ENCODE peak calls at places on chromosome 17, in five cellular contexts. R is ovary, P is fibroblast of gingiva, T is T-helper 1 cell, D is AG10803. S is an unnamed sample.
A peak's percentile ranks its signal among the peaks of the same experiment; 100 is the strongest.

GRCh38 chr17:48236681-48237134 is 129.1 kb downstream of the SNX11 start:
- DNase-seq in R (no peak), P (no peak), T (no peak), D (peak; percentile 52), S (no peak)

GRCh38 chr17:67700037-67700436 is 17.7 kb upstream of the NOL11 start:
- DNase-seq in R (no peak), P (no peak), T (no peak), D (no peak), S (no peak)

GRCh38 chr17:2562162-2562858 is 31.1 kb upstream of the PAFAH1B1 start:
- DNase-seq in R (no peak), P (no peak), T (no peak), D (no peak), S (no peak)

GRCh38 chr17:40518401-40519088 is 17.1 kb upstream of the TNS4 start:
- DNase-seq in R (peak; percentile 20), P (no peak), T (no peak), D (no peak), S (no peak)

GRCh38 chr17:39069114-39069756 is 82.2 kb downstream of the PLXDC1 start:
- DNase-seq in R (no peak), P (peak; percentile 44), T (no peak), D (peak; percentile 50), S (peak; percentile 17)

GRCh38 chr17:53137919-53138318 is 684.8 kb upstream of the KIF2B start:
- DNase-seq in R (no peak), P (no peak), T (no peak), D (no peak), S (no peak)

GRCh38 chr17:77708936-77709335 is 249.6 kb upstream of the TNRC6C start:
- DNase-seq in R (no peak), P (no peak), T (no peak), D (no peak), S (no peak)

GRCh38 chr17:34578016-34578415 is 1.4 kb upstream of the TMEM132E start:
- DNase-seq in R (no peak), P (no peak), T (no peak), D (no peak), S (no peak)

GRCh38 chr17:78226055-78226751 is 5.2 kb upstream of the TMEM235 start:
- DNase-seq in R (no peak), P (no peak), T (no peak), D (no peak), S (no peak)

GRCh38 chr17:27861979-27862378 is 31.2 kb downstream of the LYRM9 start:
- DNase-seq in R (no peak), P (no peak), T (no peak), D (no peak), S (no peak)

GRCh38 chr17:50175035-50175788 is 9.4 kb downstream of the SGCA start:
- DNase-seq in R (no peak), P (no peak), T (no peak), D (no peak), S (no peak)

GRCh38 chr17:39001703-39002637 is 34.8 kb upstream of the FBXO47 start:
- DNase-seq in R (peak; percentile 55), P (peak; percentile 94), T (no peak), D (peak; percentile 86), S (peak; percentile 82)

S was measured in fibroblast of the conjunctiva.